ENCODE peak calls at places on chromosomes 11 and 22, in eight cellular contexts. N, I, S, R, X, K, Q and E are unnamed samples. For H3K4me1 and H3K36me3, the result is how much of the 10 kb centered on the place peaks cover.

GRCh38 chr11:128775513-128775912 is 81.6 kb downstream of the FLI1 start:
- DNase-seq in N (no peak), I (no peak), S (no peak), R (no peak), X (no peak), K (no peak), Q (no peak), E (no peak)

GRCh38 chr11:1238767-1239595 is 16.1 kb downstream of the MUC5B start:
- DNase-seq in N (peak), I (no peak), S (peak), R (no peak), X (no peak), K (peak), Q (no peak), E (no peak)

GRCh38 chr11:87972133-87972532 is 203.1 kb downstream of the RAB38 start:
- DNase-seq in N (no peak), I (no peak), S (no peak), R (no peak), X (no peak), K (no peak), Q (no peak), E (no peak)

GRCh38 chr22:46381142-46381541 is 45.6 kb downstream of the TRMU start:
- DNase-seq in N (no peak), I (peak), S (no peak), R (no peak), X (no peak), K (no peak), Q (no peak), E (no peak)

GRCh38 chr11:32829680-32830412 is at the start of gene PRRG4:
- DNase-seq in N (no peak), I (peak), S (peak), R (peak), X (peak), K (peak), Q (no peak), E (peak)

GRCh38 chr22:39984006-39984405 is 10.7 kb upstream of the FAM83F start:
- DNase-seq in N (no peak), I (peak), S (no peak), R (no peak), X (no peak), K (no peak), Q (no peak), E (no peak)

GRCh38 chr22:17781319-17782031 is 7.2 kb upstream of the BID start:
- DNase-seq in N (peak), I (peak), S (no peak), R (peak), X (no peak), K (peak), Q (no peak), E (peak)

GRCh38 chr11:69658606-69659450 is 16.3 kb downstream of the LTO1 start:
- DNase-seq in N (peak), I (peak), S (no peak), R (peak), X (no peak), K (no peak), Q (no peak), E (no peak)

GRCh38 chr22:37334859-37335818 is 52.8 kb downstream of the CYTH4 start:
- DNase-seq in N (no peak), I (no peak), S (no peak), R (no peak), X (no peak), K (no peak), Q (peak), E (no peak)

GRCh38 chr11:838441-839279 is 3.7 kb downstream of the POLR2L start:
- DNase-seq in N (peak), I (no peak), S (no peak), R (no peak), X (no peak), K (no peak), Q (no peak), E (no peak)

GRCh38 chr11:102268985-102269470 is 48.3 kb upstream of the BIRC3 start:
- DNase-seq in N (no peak), I (no peak), S (no peak), R (no peak), X (no peak), K (no peak), Q (no peak), E (no peak)

DNA sequence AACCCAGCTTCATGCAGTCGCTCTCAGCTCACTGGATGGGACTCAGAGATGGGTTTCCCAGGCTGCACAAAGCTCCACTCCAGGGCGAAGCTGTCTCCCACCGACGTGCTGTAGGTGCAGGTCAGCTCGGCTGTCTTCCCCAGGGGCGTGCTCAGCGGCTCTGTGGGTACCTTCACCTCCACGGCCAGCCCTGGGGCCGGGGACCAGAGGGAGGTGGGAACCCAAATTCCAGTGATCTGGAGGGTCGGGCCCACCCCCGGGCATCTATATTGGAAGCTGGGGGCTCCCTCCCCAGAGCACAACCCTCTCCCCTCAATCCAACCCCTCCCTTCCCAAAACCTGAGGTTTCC is 689 bp downstream of the VSIG2 start:
- DNase-seq in N (no peak), I (no peak), S (no peak), R (no peak), X (no peak), K (no peak), Q (no peak), E (no peak)
- H3K4me3 ChIP-seq in N (peak), I (no peak), S (no peak), R (no peak), X (peak), K (no peak), Q (no peak), E (no peak)

DNA sequence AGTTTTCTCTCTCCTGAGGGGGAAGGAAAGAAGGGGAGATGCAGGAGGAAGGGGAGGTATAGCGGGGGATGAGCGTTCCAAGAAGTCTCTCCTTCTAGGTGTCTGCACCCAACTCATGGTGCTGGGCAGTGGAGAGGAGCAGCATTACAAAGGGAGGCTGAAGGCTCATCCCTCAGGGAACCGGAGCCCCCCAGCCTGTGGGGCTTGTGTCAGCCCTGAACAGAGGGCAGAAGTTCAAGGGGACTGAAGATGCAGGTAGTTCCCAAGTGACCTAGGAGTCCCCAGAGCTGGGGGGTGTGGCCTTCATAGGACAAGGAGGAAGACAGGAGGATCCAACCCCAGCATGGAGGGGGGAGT is 1.8 kb downstream of the C11orf68 start:
- DNase-seq in N (no peak), I (no peak), S (no peak), R (no peak), X (no peak), K (no peak), Q (no peak), E (no peak)
- H3K4me1 ChIP-seq in N (half or more), I (half or more), S (under half), R (half or more), X (half or more), K (under half), Q (under half), E (half or more)

GRCh38 chr11:129922674-129923073 is 27.3 kb upstream of the NFRKB start:
- DNase-seq in N (no peak), I (no peak), S (no peak), R (no peak), X (no peak), K (no peak), Q (no peak), E (no peak)

GRCh38 chr11:129918361-129918760 is 23.0 kb upstream of the NFRKB start:
- DNase-seq in N (no peak), I (no peak), S (no peak), R (no peak), X (no peak), K (no peak), Q (no peak), E (no peak)

GRCh38 chr11:129911298-129911697 is 15.9 kb upstream of the NFRKB start:
- DNase-seq in N (no peak), I (peak), S (no peak), R (no peak), X (no peak), K (no peak), Q (no peak), E (no peak)

DNA sequence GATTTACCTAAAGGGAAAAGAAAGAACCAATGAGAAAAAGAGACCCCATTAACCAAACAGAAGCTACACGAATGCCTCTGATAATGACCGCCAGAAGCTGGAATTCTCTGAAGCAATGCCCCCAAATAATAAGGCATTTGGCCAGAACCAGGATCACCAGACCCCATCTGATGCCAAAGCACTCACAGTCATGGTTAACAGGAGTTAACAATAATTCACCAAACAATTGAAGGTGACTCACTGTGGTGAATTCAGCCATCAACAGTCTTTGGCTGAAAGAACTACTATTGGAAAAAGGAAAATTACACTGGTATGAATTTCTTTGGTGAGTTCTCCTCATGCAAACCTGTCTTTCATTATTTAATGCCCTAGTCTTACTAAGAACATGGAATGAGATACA is 21.9 kb upstream of the NFRKB start:
- DNase-seq in N (no peak), I (peak), S (no peak), R (no peak), X (no peak), K (no peak), Q (no peak), E (no peak)
- H3K36me3 ChIP-seq in N (under half), I (under half), S (under half), R (under half), X (under half), K (under half), Q (under half), E (under half)

DNA sequence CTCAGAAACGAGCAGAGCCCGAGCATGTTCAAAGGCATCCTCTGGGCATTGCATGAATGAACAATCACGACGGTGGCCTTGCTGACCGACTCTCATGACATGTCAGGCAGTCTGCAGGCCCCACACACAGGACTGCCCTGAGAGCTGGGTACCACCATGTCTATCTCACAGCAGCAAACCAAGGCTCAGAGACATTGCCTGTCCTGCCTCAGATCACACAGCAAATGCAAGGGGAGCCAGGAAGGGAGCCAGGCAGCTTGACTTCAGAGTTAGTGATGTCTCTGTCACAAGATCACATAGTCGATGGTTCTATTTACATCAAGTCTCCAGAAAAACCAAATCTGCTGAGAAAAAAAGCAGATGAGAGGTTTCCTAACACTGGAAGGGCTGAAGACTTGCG is 16.1 kb downstream of the SCUBE1 start:
- DNase-seq in N (no peak), I (no peak), S (no peak), R (no peak), X (no peak), K (no peak), Q (no peak), E (no peak)
- H3K4me3 ChIP-seq in N (no peak), I (no peak), S (no peak), R (no peak), X (no peak), K (no peak), Q (no peak), E (no peak)

GRCh38 chr11:12160680-12161079 is 50.3 kb downstream of the MICAL2 start:
- DNase-seq in N (no peak), I (peak), S (no peak), R (no peak), X (no peak), K (peak), Q (peak), E (peak)
- H3K4me1 ChIP-seq in N (under half), I (half or more), S (half or more), R (under half), X (half or more), K (under half), Q (under half), E (half or more)